ENCODE peak calls at places on chromosomes 4 and X, in nine cellular contexts. O, M, V, B, U, I, Y, T and K are unnamed samples.

GRCh38 chr4:24778427-24779225 is 16.7 kb upstream of the SOD3 start:
- DNase-seq in O (peak), M (no peak), V (no peak), B (no peak), U (no peak), I (no peak), Y (peak), T (no peak), K (peak)

GRCh38 chr4:121693450-121693849 is 3.3 kb downstream of the ANXA5 start:
- DNase-seq in O (no peak), M (no peak), V (no peak), B (no peak), U (no peak), I (no peak), Y (no peak), T (no peak), K (no peak)

GRCh38 chr4:10346023-10346422 is 111.2 kb downstream of the ZNF518B start:
- DNase-seq in O (no peak), M (no peak), V (no peak), B (no peak), U (no peak), I (no peak), Y (no peak), T (no peak), K (no peak)

GRCh38 chr4:40924096-40924792 is 174.5 kb downstream of the NSUN7 start:
- DNase-seq in O (peak), M (peak), V (peak), B (peak), U (peak), I (peak), Y (peak), T (peak), K (peak)

GRCh38 chr4:144402999-144403398 is 243.0 kb upstream of the HHIP start:
- DNase-seq in O (no peak), M (no peak), V (no peak), B (no peak), U (no peak), I (no peak), Y (no peak), T (no peak), K (no peak)

GRCh38 chr4:186765138-186765537 is 41.5 kb upstream of the FAT1 start:
- DNase-seq in O (peak), M (no peak), V (no peak), B (no peak), U (no peak), I (peak), Y (peak), T (no peak), K (no peak)

GRCh38 chrX:23952984-23953907 is 45.4 kb downstream of the CXorf58 start:
- DNase-seq in O (no peak), M (no peak), V (peak), B (no peak), U (no peak), I (peak), Y (no peak), T (peak), K (no peak)

GRCh38 chr4:91840359-91840758 is 463.4 kb upstream of the GRID2 start:
- DNase-seq in O (no peak), M (no peak), V (no peak), B (no peak), U (no peak), I (no peak), Y (no peak), T (no peak), K (no peak)

GRCh38 chrX:119374736-119375135 is 24.4 kb upstream of the SLC25A43 start:
- DNase-seq in O (no peak), M (no peak), V (no peak), B (no peak), U (no peak), I (peak), Y (no peak), T (no peak), K (no peak)

GRCh38 chr4:8409271-8410065 is 31.1 kb downstream of the ACOX3 start:
- DNase-seq in O (no peak), M (no peak), V (no peak), B (peak), U (peak), I (peak), Y (peak), T (peak), K (no peak)

GRCh38 chrX:141133272-141133671 is 43.7 kb downstream of the LDOC1 start:
- DNase-seq in O (no peak), M (no peak), V (no peak), B (no peak), U (no peak), I (no peak), Y (no peak), T (no peak), K (no peak)

GRCh38 chr4:15376594-15376993 is 51.2 kb upstream of the C1QTNF7 start:
- DNase-seq in O (no peak), M (no peak), V (no peak), B (no peak), U (no peak), I (peak), Y (no peak), T (no peak), K (peak)

GRCh38 chr4:2745981-2746806 is 9.9 kb downstream of the TNIP2 start:
- DNase-seq in O (peak), M (peak), V (peak), B (peak), U (peak), I (peak), Y (peak), T (peak), K (no peak)

GRCh38 chrX:133608406-133608805 is 193.1 kb upstream of the GPC4 start:
- DNase-seq in O (no peak), M (no peak), V (peak), B (no peak), U (no peak), I (no peak), Y (no peak), T (no peak), K (peak)

GRCh38 chrX:50067435-50068292 is 133.1 kb downstream of the AKAP4 start:
- DNase-seq in O (no peak), M (no peak), V (no peak), B (no peak), U (peak), I (peak), Y (peak), T (no peak), K (peak)

GRCh38 chrX:4379071-4379470 is 665.6 kb upstream of the PRKX start:
- DNase-seq in O (no peak), M (no peak), V (no peak), B (no peak), U (no peak), I (no peak), Y (no peak), T (no peak), K (no peak)
- H3K4me3 ChIP-seq in O (no peak), M (no peak), V (no peak), B (no peak), U (no peak), I (no peak), Y (no peak), T (no peak), K (no peak)

GRCh38 chr4:75308049-75308448 is 206.2 kb downstream of the RCHY1 start:
- DNase-seq in O (no peak), M (no peak), V (no peak), B (no peak), U (no peak), I (no peak), Y (no peak), T (no peak), K (no peak)
- H3K4me3 ChIP-seq in O (no peak), M (no peak), V (no peak), B (no peak), U (no peak), I (no peak), Y (no peak), T (no peak), K (no peak)

DNA sequence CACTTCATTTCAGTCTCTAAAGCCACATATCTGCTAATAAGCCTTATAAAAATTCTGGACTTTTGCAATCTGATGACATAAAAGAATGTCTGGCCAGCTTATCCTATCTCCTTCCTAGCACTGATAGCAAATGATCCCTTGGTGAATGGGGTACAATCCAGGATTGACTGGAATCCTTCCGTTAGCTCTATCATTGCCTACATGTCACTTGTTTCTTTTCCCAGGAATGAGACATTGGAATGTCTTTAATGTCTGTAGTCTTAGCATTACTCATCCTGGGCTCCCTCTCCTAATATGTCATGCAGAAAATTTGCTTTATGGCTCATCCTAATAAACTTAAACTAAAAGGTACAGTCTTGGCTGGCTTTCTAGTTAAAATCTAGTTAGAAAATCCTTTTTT is 14.8 kb upstream of the PABPC4L start:
- DNase-seq in O (no peak), M (peak), V (no peak), B (no peak), U (no peak), I (peak), Y (no peak), T (no peak), K (no peak)
- H3K4me3 ChIP-seq in O (no peak), M (no peak), V (no peak), B (no peak), U (no peak), I (no peak), Y (no peak), T (no peak), K (no peak)

GRCh38 chrX:370963-371745 is 15.6 kb downstream of the PPP2R3B start:
- DNase-seq in O (no peak), M (no peak), V (no peak), B (no peak), U (no peak), I (no peak), Y (no peak), T (no peak), K (no peak)
- H3K4me3 ChIP-seq in O (no peak), M (no peak), V (no peak), B (peak), U (no peak), I (no peak), Y (no peak), T (no peak), K (no peak)